ENCODE peak calls at places on chromosomes 6 and 20, in eight cellular contexts. One of them, this sample, is unnamed.

GRCh38 chr20:58133020-58133419 is 95.4 kb downstream of the ANKRD60 start:
- DNase-seq in tibial nerve: no peak
- DNase-seq in left ventricle myocardium inferior: no peak
- DNase-seq in AG04450: no peak
- DNase-seq in astrocyte: no peak
- DNase-seq in heart left ventricle: no peak
- DNase-seq in lower lobe of right lung: no peak
- DNase-seq in mesenchymal stem cell: no peak
- DNase-seq in this sample: no peak

GRCh38 chr6:31581511-31582229 is 554 bp downstream of the LTB start:
- DNase-seq in tibial nerve: no peak
- DNase-seq in left ventricle myocardium inferior: no peak
- DNase-seq in AG04450: no peak
- DNase-seq in astrocyte: no peak
- DNase-seq in heart left ventricle: no peak
- DNase-seq in lower lobe of right lung: no peak
- DNase-seq in mesenchymal stem cell: no peak
- DNase-seq in this sample: no peak

GRCh38 chr6:1136856-1137255 is 175.0 kb upstream of the FOXQ1 start:
- DNase-seq in tibial nerve: no peak
- DNase-seq in left ventricle myocardium inferior: no peak
- DNase-seq in AG04450: no peak
- DNase-seq in astrocyte: no peak
- DNase-seq in heart left ventricle: no peak
- DNase-seq in lower lobe of right lung: no peak
- DNase-seq in mesenchymal stem cell: no peak
- DNase-seq in this sample: no peak

GRCh38 chr6:35299674-35300073 is 2.1 kb downstream of the DEF6 start:
- DNase-seq in tibial nerve: no peak
- DNase-seq in left ventricle myocardium inferior: peak; percentile 39
- DNase-seq in AG04450: no peak
- DNase-seq in astrocyte: no peak
- DNase-seq in heart left ventricle: no peak
- DNase-seq in lower lobe of right lung: peak; percentile 67
- DNase-seq in mesenchymal stem cell: no peak
- DNase-seq in this sample: no peak

GRCh38 chr20:6169251-6169650 is 46.4 kb upstream of the FERMT1 start:
- DNase-seq in tibial nerve: no peak
- DNase-seq in left ventricle myocardium inferior: no peak
- DNase-seq in AG04450: no peak
- DNase-seq in astrocyte: peak; percentile 3
- DNase-seq in heart left ventricle: no peak
- DNase-seq in lower lobe of right lung: no peak
- DNase-seq in mesenchymal stem cell: peak; percentile 28
- DNase-seq in this sample: peak; percentile 47

GRCh38 chr6:156316613-156317012 is 460.6 kb upstream of the ARID1B start:
- DNase-seq in tibial nerve: no peak
- DNase-seq in left ventricle myocardium inferior: no peak
- DNase-seq in AG04450: no peak
- DNase-seq in astrocyte: no peak
- DNase-seq in heart left ventricle: no peak
- DNase-seq in lower lobe of right lung: no peak
- DNase-seq in mesenchymal stem cell: no peak
- DNase-seq in this sample: no peak

GRCh38 chr6:32973144-32973854 is 4.9 kb downstream of the BRD2 start:
- DNase-seq in tibial nerve: no peak
- DNase-seq in left ventricle myocardium inferior: no peak
- DNase-seq in AG04450: no peak
- DNase-seq in astrocyte: no peak
- DNase-seq in heart left ventricle: no peak
- DNase-seq in lower lobe of right lung: no peak
- DNase-seq in mesenchymal stem cell: peak; percentile 74
- DNase-seq in this sample: no peak

GRCh38 chr20:38926934-38927616 is 858 bp downstream of the FAM83D start:
- DNase-seq in tibial nerve: no peak
- DNase-seq in left ventricle myocardium inferior: no peak
- DNase-seq in AG04450: no peak
- DNase-seq in astrocyte: no peak
- DNase-seq in heart left ventricle: no peak
- DNase-seq in lower lobe of right lung: no peak
- DNase-seq in mesenchymal stem cell: peak; percentile 44
- DNase-seq in this sample: no peak

GRCh38 chr20:37188787-37189186 is 9.4 kb upstream of the MROH8 start:
- DNase-seq in tibial nerve: no peak
- DNase-seq in left ventricle myocardium inferior: no peak
- DNase-seq in AG04450: no peak
- DNase-seq in astrocyte: no peak
- DNase-seq in heart left ventricle: no peak
- DNase-seq in lower lobe of right lung: no peak
- DNase-seq in mesenchymal stem cell: no peak
- DNase-seq in this sample: no peak

GRCh38 chr6:37319156-37319555 is 34.6 kb upstream of the RNF8 start:
- DNase-seq in tibial nerve: no peak
- DNase-seq in left ventricle myocardium inferior: no peak
- DNase-seq in AG04450: no peak
- DNase-seq in astrocyte: no peak
- DNase-seq in heart left ventricle: no peak
- DNase-seq in lower lobe of right lung: no peak
- DNase-seq in mesenchymal stem cell: no peak
- DNase-seq in this sample: no peak

GRCh38 chr6:24606200-24606599 is 39.8 kb downstream of the KIAA0319 start:
- DNase-seq in tibial nerve: no peak
- DNase-seq in left ventricle myocardium inferior: no peak
- DNase-seq in AG04450: no peak
- DNase-seq in astrocyte: no peak
- DNase-seq in heart left ventricle: no peak
- DNase-seq in lower lobe of right lung: no peak
- DNase-seq in mesenchymal stem cell: no peak
- DNase-seq in this sample: no peak

GRCh38 chr6:125738276-125738675 is 11.2 kb upstream of the HEY2 start:
- DNase-seq in tibial nerve: no peak
- DNase-seq in left ventricle myocardium inferior: no peak
- DNase-seq in AG04450: no peak
- DNase-seq in astrocyte: no peak
- DNase-seq in heart left ventricle: no peak
- DNase-seq in lower lobe of right lung: no peak
- DNase-seq in mesenchymal stem cell: no peak
- DNase-seq in this sample: no peak

GRCh38 chr6:105562027-105562426 is 159.1 kb upstream of the PREP start:
- DNase-seq in tibial nerve: no peak
- DNase-seq in left ventricle myocardium inferior: no peak
- DNase-seq in AG04450: no peak
- DNase-seq in astrocyte: no peak
- DNase-seq in heart left ventricle: no peak
- DNase-seq in lower lobe of right lung: no peak
- DNase-seq in mesenchymal stem cell: no peak
- DNase-seq in this sample: no peak

GRCh38 chr6:83558975-83559374 is 46.6 kb downstream of the PRSS35 start:
- DNase-seq in tibial nerve: no peak
- DNase-seq in left ventricle myocardium inferior: no peak
- DNase-seq in AG04450: no peak
- DNase-seq in astrocyte: no peak
- DNase-seq in heart left ventricle: no peak
- DNase-seq in lower lobe of right lung: no peak
- DNase-seq in mesenchymal stem cell: no peak
- DNase-seq in this sample: no peak

GRCh38 chr6:105603779-105604592 is 201.1 kb upstream of the PREP start:
- DNase-seq in tibial nerve: no peak
- DNase-seq in left ventricle myocardium inferior: no peak
- DNase-seq in AG04450: no peak
- DNase-seq in astrocyte: no peak
- DNase-seq in heart left ventricle: no peak
- DNase-seq in lower lobe of right lung: no peak
- DNase-seq in mesenchymal stem cell: peak; percentile 81
- DNase-seq in this sample: no peak

GRCh38 chr20:6142348-6142993 is 19.6 kb upstream of the FERMT1 start:
- DNase-seq in tibial nerve: no peak
- DNase-seq in left ventricle myocardium inferior: no peak
- DNase-seq in AG04450: peak; percentile 23
- DNase-seq in astrocyte: peak; percentile 32
- DNase-seq in heart left ventricle: no peak
- DNase-seq in lower lobe of right lung: no peak
- DNase-seq in mesenchymal stem cell: peak; percentile 53
- DNase-seq in this sample: peak; percentile 65

DNA sequence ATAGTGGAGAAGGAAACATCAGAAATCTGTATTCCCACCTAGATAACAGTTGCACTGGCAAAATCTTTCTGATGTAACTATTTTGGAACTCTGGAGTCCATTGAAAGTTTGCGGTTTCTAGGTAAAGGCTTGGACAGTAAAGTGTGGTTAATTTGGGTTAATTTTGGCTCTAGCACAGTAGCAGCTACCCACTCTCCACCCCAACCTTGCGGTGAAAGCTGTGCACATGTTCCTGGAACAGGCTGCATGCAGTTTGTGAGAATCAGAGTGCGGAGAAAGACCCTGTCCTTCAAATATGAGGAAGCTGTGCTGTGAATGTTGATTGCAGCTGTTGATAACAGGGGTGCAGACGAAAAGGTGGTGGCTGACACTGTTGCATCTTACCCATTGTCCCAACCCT is 38.4 kb downstream of the SMOC2 start:
- DNase-seq in tibial nerve: no peak
- DNase-seq in left ventricle myocardium inferior: no peak
- DNase-seq in AG04450: no peak
- DNase-seq in astrocyte: no peak
- DNase-seq in heart left ventricle: no peak
- DNase-seq in lower lobe of right lung: no peak
- DNase-seq in mesenchymal stem cell: no peak
- DNase-seq in this sample: no peak
- H3K27me3 ChIP-seq in tibial nerve: no peaks in the 10 kb centered on the region
- H3K27me3 ChIP-seq in left ventricle myocardium inferior: peaks cover 35% of the 10 kb centered on the region
- H3K27me3 ChIP-seq in AG04450: no peaks in the 10 kb centered on the region
- H3K27me3 ChIP-seq in astrocyte: no peaks in the 10 kb centered on the region
- H3K27me3 ChIP-seq in heart left ventricle: peaks cover 4% of the 10 kb centered on the region
- H3K27me3 ChIP-seq in lower lobe of right lung: peaks cover 9% of the 10 kb centered on the region
- H3K27me3 ChIP-seq in mesenchymal stem cell: no peaks in the 10 kb centered on the region
- H3K27me3 ChIP-seq in this sample: no peaks in the 10 kb centered on the region

GRCh38 chr6:89410231-89411018 is 1.6 kb downstream of the RRAGD start:
- DNase-seq in tibial nerve: no peak
- DNase-seq in left ventricle myocardium inferior: no peak
- DNase-seq in AG04450: no peak
- DNase-seq in astrocyte: no peak
- DNase-seq in heart left ventricle: no peak
- DNase-seq in lower lobe of right lung: no peak
- DNase-seq in mesenchymal stem cell: no peak
- DNase-seq in this sample: no peak
- H3K4me3 ChIP-seq in tibial nerve: peak overlapping the region; percentile 67
- H3K4me3 ChIP-seq in left ventricle myocardium inferior: peak overlapping the region; percentile 88
- H3K4me3 ChIP-seq in AG04450: no peak overlapping the region
- H3K4me3 ChIP-seq in astrocyte: peak overlapping the region; percentile 57
- H3K4me3 ChIP-seq in heart left ventricle: peak overlapping the region; percentile 96
- H3K4me3 ChIP-seq in lower lobe of right lung: peak overlapping the region; percentile 81
- H3K4me3 ChIP-seq in mesenchymal stem cell: peak overlapping the region; percentile 77
- H3K4me3 ChIP-seq in this sample: peak overlapping the region; percentile 53

GRCh38 chr6:12749531-12750379 is 33.2 kb downstream of the PHACTR1 start:
- DNase-seq in tibial nerve: no peak
- DNase-seq in left ventricle myocardium inferior: no peak
- DNase-seq in AG04450: no peak
- DNase-seq in astrocyte: no peak
- DNase-seq in heart left ventricle: no peak
- DNase-seq in lower lobe of right lung: no peak
- DNase-seq in mesenchymal stem cell: no peak
- DNase-seq in this sample: no peak

GRCh38 chr6:12750416-12750815 is 33.8 kb downstream of the PHACTR1 start:
- DNase-seq in tibial nerve: no peak
- DNase-seq in left ventricle myocardium inferior: no peak
- DNase-seq in AG04450: no peak
- DNase-seq in astrocyte: no peak
- DNase-seq in heart left ventricle: no peak
- DNase-seq in lower lobe of right lung: no peak
- DNase-seq in mesenchymal stem cell: no peak
- DNase-seq in this sample: no peak

GRCh38 chr6:12748411-12748810 is 31.8 kb downstream of the PHACTR1 start:
- DNase-seq in tibial nerve: no peak
- DNase-seq in left ventricle myocardium inferior: no peak
- DNase-seq in AG04450: no peak
- DNase-seq in astrocyte: no peak
- DNase-seq in heart left ventricle: no peak
- DNase-seq in lower lobe of right lung: no peak
- DNase-seq in mesenchymal stem cell: no peak
- DNase-seq in this sample: no peak

GRCh38 chr6:12751694-12752304 is 35.2 kb downstream of the PHACTR1 start:
- DNase-seq in tibial nerve: no peak
- DNase-seq in left ventricle myocardium inferior: peak; percentile 42
- DNase-seq in AG04450: no peak
- DNase-seq in astrocyte: peak; percentile 38
- DNase-seq in heart left ventricle: peak; percentile 66
- DNase-seq in lower lobe of right lung: peak; percentile 62
- DNase-seq in mesenchymal stem cell: peak; percentile 54
- DNase-seq in this sample: peak; percentile 34

DNA sequence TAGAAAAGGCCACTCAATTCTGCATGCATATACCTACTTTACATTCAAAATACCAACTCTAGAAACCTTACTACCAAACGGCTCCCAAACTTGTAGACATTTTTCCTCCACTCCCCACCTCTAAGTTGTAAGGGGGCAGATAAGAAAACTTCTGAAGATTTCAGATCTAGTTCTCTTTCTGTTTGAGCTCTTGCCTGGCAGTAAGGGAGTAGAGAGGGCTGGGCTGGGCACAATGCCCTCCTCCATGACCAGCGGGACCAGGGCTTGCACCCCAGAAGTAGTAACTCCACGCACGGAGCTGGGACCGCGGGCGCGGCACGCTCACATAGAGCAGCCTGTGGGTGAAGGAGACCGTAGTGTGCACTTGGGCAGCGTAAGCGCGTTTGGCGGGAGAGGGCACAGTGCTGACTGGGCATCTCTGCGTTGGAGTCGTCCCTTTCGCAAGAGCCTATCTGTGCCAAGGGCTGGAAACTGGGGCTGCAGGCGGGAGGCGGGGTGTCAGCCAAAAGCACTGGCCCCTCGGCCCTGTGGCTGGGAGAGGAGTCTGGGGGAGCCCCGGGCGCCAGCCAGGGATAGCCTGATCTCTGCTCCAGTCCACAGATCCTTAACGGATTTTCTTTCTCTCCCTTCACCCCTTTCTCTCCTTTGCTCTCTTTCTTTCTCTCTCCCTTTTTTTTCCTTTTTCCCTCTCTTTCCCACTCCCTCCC is 32.4 kb downstream of the PHACTR1 start:
- DNase-seq in tibial nerve: no peak
- DNase-seq in left ventricle myocardium inferior: no peak
- DNase-seq in AG04450: no peak
- DNase-seq in astrocyte: peak; percentile 8
- DNase-seq in heart left ventricle: no peak
- DNase-seq in lower lobe of right lung: no peak
- DNase-seq in mesenchymal stem cell: no peak
- DNase-seq in this sample: no peak
- H3K27me3 ChIP-seq in tibial nerve: no peaks in the 10 kb centered on the region
- H3K27me3 ChIP-seq in left ventricle myocardium inferior: peaks cover 92% of the 10 kb centered on the region
- H3K27me3 ChIP-seq in AG04450: no peaks in the 10 kb centered on the region
- H3K27me3 ChIP-seq in astrocyte: peaks cover 17% of the 10 kb centered on the region
- H3K27me3 ChIP-seq in heart left ventricle: peaks cover 68% of the 10 kb centered on the region
- H3K27me3 ChIP-seq in lower lobe of right lung: peaks cover 51% of the 10 kb centered on the region
- H3K27me3 ChIP-seq in mesenchymal stem cell: peaks cover 46% of the 10 kb centered on the region
- H3K27me3 ChIP-seq in this sample: peaks cover 17% of the 10 kb centered on the region

DNA sequence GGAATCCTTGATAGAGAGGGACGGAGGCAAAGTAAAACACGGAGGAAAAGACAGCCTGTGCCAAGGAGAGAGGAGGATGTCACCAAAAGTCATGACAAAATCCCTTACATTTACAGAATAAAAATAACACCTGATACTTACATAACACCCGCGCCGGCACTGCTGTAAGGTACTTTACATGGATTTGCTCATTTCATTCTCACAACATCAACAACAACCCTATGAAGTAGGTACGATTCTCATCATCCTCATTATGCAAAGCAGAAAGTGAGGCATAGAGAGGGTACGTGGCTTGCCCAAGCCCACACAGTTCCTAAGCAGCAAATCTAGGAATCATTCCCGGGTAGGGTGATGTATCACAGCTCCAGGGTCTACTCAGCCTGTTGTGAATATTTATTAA is 67.6 kb upstream of the NFATC2 start:
- DNase-seq in tibial nerve: no peak
- DNase-seq in left ventricle myocardium inferior: no peak
- DNase-seq in AG04450: no peak
- DNase-seq in astrocyte: no peak
- DNase-seq in heart left ventricle: no peak
- DNase-seq in lower lobe of right lung: no peak
- DNase-seq in mesenchymal stem cell: no peak
- DNase-seq in this sample: no peak
- H3K4me3 ChIP-seq in tibial nerve: no peak overlapping the region
- H3K4me3 ChIP-seq in left ventricle myocardium inferior: no peak overlapping the region
- H3K4me3 ChIP-seq in AG04450: no peak overlapping the region
- H3K4me3 ChIP-seq in astrocyte: no peak overlapping the region
- H3K4me3 ChIP-seq in heart left ventricle: no peak overlapping the region
- H3K4me3 ChIP-seq in lower lobe of right lung: no peak overlapping the region
- H3K4me3 ChIP-seq in mesenchymal stem cell: no peak overlapping the region
- H3K4me3 ChIP-seq in this sample: no peak overlapping the region